ENCODE peak calls at places on chromosome 9, in eight cellular contexts. E, X, M, U, T, A, F and K are unnamed samples. For H3K27me3, the result is how much of the 10 kb centered on the place peaks cover.

GRCh38 chr9:20427359-20427758 is 194.9 kb downstream of the MLLT3 start:
- DNase-seq in E (no peak), X (no peak), M (no peak), U (no peak), T (no peak), A (no peak), F (no peak), K (no peak)

GRCh38 chr9:18360005-18360404 is 113.9 kb upstream of the ADAMTSL1 start:
- DNase-seq in E (no peak), X (no peak), M (no peak), U (no peak), T (no peak), A (no peak), F (no peak), K (no peak)

GRCh38 chr9:112404367-112404979 is 24.6 kb downstream of the HSDL2 start:
- DNase-seq in E (no peak), X (no peak), M (no peak), U (peak), T (no peak), A (peak), F (no peak), K (no peak)

GRCh38 chr9:5630038-5630507 is 1.2 kb downstream of the RIC1 start:
- DNase-seq in E (no peak), X (no peak), M (no peak), U (peak), T (no peak), A (no peak), F (no peak), K (peak)

GRCh38 chr9:95447660-95448420 is 68.9 kb downstream of the PTCH1 start:
- DNase-seq in E (no peak), X (no peak), M (no peak), U (no peak), T (no peak), A (no peak), F (no peak), K (no peak)

GRCh38 chr9:80175286-80175906 is 603.6 kb downstream of the TLE4 start:
- DNase-seq in E (no peak), X (no peak), M (no peak), U (peak), T (no peak), A (no peak), F (no peak), K (peak)

GRCh38 chr9:109579191-109579948 is 81.3 kb upstream of the PTPN3 start:
- DNase-seq in E (no peak), X (no peak), M (no peak), U (peak), T (no peak), A (no peak), F (no peak), K (no peak)

GRCh38 chr9:16030513-16031185 is 477.8 kb downstream of the CCDC171 start:
- DNase-seq in E (peak), X (no peak), M (no peak), U (peak), T (no peak), A (no peak), F (no peak), K (peak)

GRCh38 chr9:80794197-80794596 is 895.1 kb downstream of the TLE1 start:
- DNase-seq in E (no peak), X (no peak), M (no peak), U (no peak), T (no peak), A (no peak), F (no peak), K (no peak)

GRCh38 chr9:136127313-136127712 is 8.6 kb upstream of the TMEM250 start:
- DNase-seq in E (no peak), X (no peak), M (no peak), U (no peak), T (no peak), A (no peak), F (no peak), K (no peak)

GRCh38 chr9:7935666-7936065 is 136.1 kb upstream of the DMAC1 start:
- DNase-seq in E (no peak), X (no peak), M (no peak), U (peak), T (no peak), A (no peak), F (no peak), K (no peak)

GRCh38 chr9:32413424-32413823 is 29.0 kb downstream of the ACO1 start:
- DNase-seq in E (no peak), X (no peak), M (no peak), U (no peak), T (no peak), A (no peak), F (no peak), K (no peak)

GRCh38 chr9:81103597-81104471 is 585.5 kb downstream of the TLE1 start:
- DNase-seq in E (no peak), X (no peak), M (no peak), U (no peak), T (no peak), A (no peak), F (no peak), K (no peak)

GRCh38 chr9:123420560-123421210 is 64.7 kb downstream of the CRB2 start:
- DNase-seq in E (no peak), X (no peak), M (no peak), U (peak), T (no peak), A (no peak), F (peak), K (no peak)

GRCh38 chr9:19050637-19051591 is 1.7 kb downstream of the RRAGA start:
- DNase-seq in E (no peak), X (no peak), M (no peak), U (no peak), T (no peak), A (no peak), F (no peak), K (no peak)

GRCh38 chr9:114722363-114722695 is 40.3 kb upstream of the TEX48 start:
- DNase-seq in E (no peak), X (no peak), M (no peak), U (no peak), T (no peak), A (no peak), F (no peak), K (no peak)

GRCh38 chr9:6441269-6441668 is 28.3 kb downstream of the UHRF2 start:
- DNase-seq in E (no peak), X (no peak), M (no peak), U (peak), T (no peak), A (no peak), F (no peak), K (no peak)

GRCh38 chr9:112532427-112532826 is 45.8 kb downstream of the KIAA1958 start:
- DNase-seq in E (no peak), X (no peak), M (no peak), U (peak), T (no peak), A (peak), F (peak), K (no peak)

DNA sequence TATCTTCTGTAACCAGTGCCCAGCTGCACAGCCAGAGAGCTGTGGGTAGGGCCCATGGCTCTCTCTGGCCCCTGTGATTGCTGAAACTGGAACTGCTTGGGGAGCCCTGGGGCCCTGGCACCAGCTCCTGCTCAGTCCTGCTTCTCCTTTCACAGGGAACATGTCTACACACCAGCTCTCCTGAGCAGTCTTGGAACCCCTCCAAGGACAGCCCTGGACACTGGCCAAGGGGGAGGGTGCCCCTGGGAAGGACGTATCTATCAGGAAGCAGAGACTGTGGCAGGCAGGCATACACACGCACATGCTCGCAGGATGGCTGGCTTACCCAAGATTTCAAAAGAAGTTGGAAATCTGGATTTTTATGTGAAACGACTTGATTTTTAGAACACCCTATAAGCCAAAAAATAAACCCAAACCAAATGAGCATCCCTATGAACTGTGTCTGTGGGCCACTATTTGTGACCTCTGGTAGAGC is 8.8 kb upstream of the TRAF1 start:
- DNase-seq in E (peak), X (no peak), M (peak), U (peak), T (peak), A (peak), F (peak), K (peak)
- H3K4me3 ChIP-seq in E (no peak), X (peak), M (no peak), U (peak), T (no peak), A (no peak), F (peak), K (no peak)

GRCh38 chr9:14031761-14032279 is 282.1 kb downstream of the NFIB start:
- DNase-seq in E (no peak), X (no peak), M (no peak), U (peak), T (no peak), A (no peak), F (no peak), K (no peak)

GRCh38 chr9:14029811-14030210 is 284.1 kb downstream of the NFIB start:
- DNase-seq in E (no peak), X (no peak), M (no peak), U (no peak), T (no peak), A (no peak), F (no peak), K (no peak)

GRCh38 chr9:14033067-14033466 is 280.9 kb downstream of the NFIB start:
- DNase-seq in E (no peak), X (no peak), M (no peak), U (no peak), T (no peak), A (no peak), F (no peak), K (no peak)

GRCh38 chr9:14031015-14031414 is 282.9 kb downstream of the NFIB start:
- DNase-seq in E (no peak), X (no peak), M (peak), U (peak), T (no peak), A (no peak), F (peak), K (no peak)

GRCh38 chr9:14030350-14030823 is 283.6 kb downstream of the NFIB start:
- DNase-seq in E (peak), X (no peak), M (no peak), U (peak), T (no peak), A (no peak), F (no peak), K (no peak)
- H3K27ac ChIP-seq in E (peak), X (no peak), M (peak), U (no peak), T (peak), A (peak), F (peak), K (no peak)

GRCh38 chr9:130310456-130310855 is 44.9 kb downstream of the HMCN2 start:
- DNase-seq in E (no peak), X (no peak), M (no peak), U (no peak), T (no peak), A (no peak), F (no peak), K (no peak)
- H3K27me3 ChIP-seq in E (under half), X (under half), M (under half), U (under half), T (under half), A (under half), F (under half), K (under half)

GRCh38 chr9:99259231-99259918 is 37.3 kb downstream of the SEC61B start:
- DNase-seq in E (peak), X (no peak), M (peak), U (peak), T (peak), A (peak), F (peak), K (no peak)
- H3K4me3 ChIP-seq in E (no peak), X (no peak), M (peak), U (no peak), T (peak), A (no peak), F (peak), K (no peak)

GRCh38 chr9:33469891-33470290 is 3.8 kb downstream of the NOL6 start:
- DNase-seq in E (no peak), X (no peak), M (no peak), U (no peak), T (no peak), A (no peak), F (peak), K (no peak)

GRCh38 chr9:33473216-33473615 is 508 bp downstream of the NOL6 start:
- DNase-seq in E (no peak), X (no peak), M (no peak), U (no peak), T (no peak), A (no peak), F (peak), K (no peak)

GRCh38 chr9:33471361-33471760 is 2.4 kb downstream of the NOL6 start:
- DNase-seq in E (no peak), X (no peak), M (no peak), U (peak), T (no peak), A (no peak), F (no peak), K (peak)

GRCh38 chr9:33473643-33474352 is at the start of gene NOL6:
- DNase-seq in E (peak), X (peak), M (peak), U (peak), T (peak), A (peak), F (peak), K (peak)

GRCh38 chr9:33472171-33472920 is 1.4 kb downstream of the NOL6 start:
- DNase-seq in E (no peak), X (no peak), M (no peak), U (no peak), T (no peak), A (no peak), F (peak), K (no peak)
- H3K27ac ChIP-seq in E (no peak), X (no peak), M (no peak), U (no peak), T (no peak), A (no peak), F (no peak), K (no peak)

GRCh38 chr9:137230720-137231207 is at the start of gene SLC34A3:
- DNase-seq in E (no peak), X (no peak), M (no peak), U (no peak), T (no peak), A (no peak), F (no peak), K (no peak)
- H3K27me3 ChIP-seq in E (under half), X (under half), M (under half), U (under half), T (under half), A (under half), F (half or more), K (under half)